ENCODE peak calls at places on chromosomes 5 and 9, in nine cellular contexts. P is activated T-helper 1 cell treated with anti-CD3 and anti-CD28 coated beads, Interleukin-12 subunit alpha, Interleukin-12 subunit beta, Interleukin-2, Interleukin-4 antibody, amounts not matched to agents 30 ng/mL and 10 ng/mL and 1 ng/mL, durations not matched to agents 14 hours and 24 hours and 36 hours; X is astrocyte of the cerebellum; F is glomerular endothelial cell; L is amygdala; H is brain microvascular endothelial cell; U is lower leg skin; V is HFF-Myc; R is DND-41. I is an unnamed sample.

GRCh38 chr9:113636165-113636564 is 172.6 kb downstream of the RGS3 start:
- DNase-seq in V (no peak), X (no peak), R (no peak), L (no peak), P (no peak), H (peak; percentile 83), U (peak; percentile 76), F (no peak), I (no peak)

GRCh38 chr5:168786142-168786541 is 207.0 kb upstream of the PANK3 start:
- DNase-seq in U (no peak), L (no peak), H (no peak), R (no peak), X (no peak), V (no peak), P (no peak), F (no peak), I (no peak)

GRCh38 chr5:9468070-9468388 is 77.8 kb downstream of the SEMA5A start:
- DNase-seq in R (no peak), F (no peak), L (no peak), P (no peak), X (peak; percentile 90), U (peak; percentile 85), V (no peak), H (peak; percentile 95), I (no peak)

GRCh38 chr5:81948349-81948748 is 23.5 kb upstream of the ATG10 start:
- DNase-seq in F (no peak), U (no peak), X (peak; percentile 58), R (no peak), P (no peak), H (no peak), L (no peak), V (no peak), I (no peak)

GRCh38 chr9:17490110-17490509 is 88.8 kb upstream of the SH3GL2 start:
- DNase-seq in H (no peak), V (no peak), F (no peak), L (no peak), X (no peak), R (no peak), P (no peak), U (no peak), I (no peak)

GRCh38 chr5:132655821-132656773 is 1.9 kb upstream of the IL13 start:
- DNase-seq in R (no peak), F (no peak), U (no peak), L (no peak), H (no peak), X (no peak), V (no peak), P (no peak), I (no peak)

GRCh38 chr9:79896390-79896789 is 324.6 kb downstream of the TLE4 start:
- DNase-seq in P (no peak), H (no peak), R (no peak), X (peak; percentile 15), L (no peak), V (peak; percentile 15), U (no peak), F (no peak), I (no peak)

GRCh38 chr5:2900360-2900759 is 148.9 kb upstream of the IRX2 start:
- DNase-seq in V (no peak), L (no peak), H (no peak), R (no peak), F (no peak), X (no peak), P (no peak), U (peak; percentile 7), I (no peak)

GRCh38 chr5:74538206-74538661 is 102.3 kb downstream of the ENC1 start:
- DNase-seq in X (no peak), P (no peak), U (no peak), V (no peak), F (no peak), H (peak; percentile 65), L (no peak), R (no peak), I (no peak)

GRCh38 chr9:30362368-30362767 is 2022.1 kb upstream of the ACO1 start:
- DNase-seq in R (no peak), H (no peak), X (no peak), V (no peak), U (no peak), P (no peak), L (no peak), F (no peak), I (no peak)

GRCh38 chr9:121686930-121687541 is 35.6 kb downstream of the DAB2IP start:
- DNase-seq in L (peak; percentile 23), V (no peak), U (peak; percentile 96), R (peak; percentile 74), H (peak; percentile 71), F (no peak), P (peak; percentile 53), X (peak; percentile 38), I (peak; percentile 27)

GRCh38 chr5:57889558-57889957 is 406.9 kb upstream of the ACTBL2 start:
- DNase-seq in U (no peak), L (no peak), X (peak; percentile 87), F (no peak), H (peak; percentile 44), R (no peak), P (no peak), V (peak; percentile 49), I (no peak)

GRCh38 chr9:69502671-69503301 is 169.4 kb downstream of the APBA1 start:
- DNase-seq in H (peak; percentile 5), L (no peak), U (no peak), F (peak; percentile 82), P (no peak), R (no peak), X (peak; percentile 51), V (peak; percentile 1), I (no peak)

GRCh38 chr9:135666534-135667402 is 3.7 kb downstream of the LCN9 start:
- DNase-seq in H (no peak), V (no peak), P (no peak), R (no peak), F (no peak), X (no peak), L (no peak), U (no peak), I (no peak)

GRCh38 chr5:11791777-11792176 is 112.5 kb downstream of the CTNND2 start:
- DNase-seq in L (no peak), P (no peak), X (peak; percentile 35), V (no peak), H (no peak), R (no peak), U (no peak), F (no peak), I (no peak)

I was measured in GM12864.